ENCODE peak calls at places on chromosomes 16 and 17, in four cellular contexts. J is SK-N-SH, M is H1, Q is GM12878. O is an unnamed sample. For H3K4me1, the result is how much of the 10 kb centered on the place peaks cover.

GRCh38 chr16:80583466-80583865 is 42.7 kb downstream of the DYNLRB2 start:
- DNase-seq in J (no peak), M (no peak), Q (no peak), O (no peak)

GRCh38 chr17:67221062-67221998 is 23.7 kb downstream of the HELZ start:
- DNase-seq in J (peak), M (no peak), Q (no peak), O (peak)

GRCh38 chr17:53335443-53335842 is 487.3 kb upstream of the KIF2B start:
- DNase-seq in J (no peak), M (no peak), Q (no peak), O (no peak)

GRCh38 chr16:7421578-7421977 is 88.9 kb downstream of the RBFOX1 start:
- DNase-seq in J (no peak), M (no peak), Q (no peak), O (no peak)

GRCh38 chr16:78503501-78504110 is 404.2 kb downstream of the WWOX start:
- DNase-seq in J (peak), M (no peak), Q (no peak), O (peak)

GRCh38 chr16:3825103-3825502 is 55.4 kb downstream of the CREBBP start:
- DNase-seq in J (no peak), M (no peak), Q (no peak), O (no peak)

GRCh38 chr17:18008496-18009268 is 30.3 kb downstream of the ATPAF2 start:
- DNase-seq in J (peak), M (no peak), Q (no peak), O (no peak)

GRCh38 chr17:74116087-74116717 is 87.3 kb upstream of the RPL38 start:
- DNase-seq in J (no peak), M (no peak), Q (no peak), O (no peak)

GRCh38 chr17:4566785-4567184 is 6.4 kb upstream of the GGT6 start:
- DNase-seq in J (peak), M (no peak), Q (no peak), O (peak)

GRCh38 chr17:39647242-39647641 is 10.3 kb downstream of the STARD3 start:
- DNase-seq in J (no peak), M (no peak), Q (no peak), O (peak)

GRCh38 chr17:2028234-2028614 is 1.7 kb upstream of the DPH1 start:
- DNase-seq in J (no peak), M (no peak), Q (no peak), O (no peak)

GRCh38 chr17:44779211-44780025 is 20.6 kb downstream of the ADAM11 start:
- DNase-seq in J (peak), M (peak), Q (peak), O (peak)

GRCh38 chr17:75271233-75271954 is 363 bp upstream of the MIF4GD start:
- DNase-seq in J (peak), M (no peak), Q (no peak), O (peak)

GRCh38 chr17:1608676-1609075 is 20.0 kb downstream of the SLC43A2 start:
- DNase-seq in J (no peak), M (no peak), Q (no peak), O (no peak)

GRCh38 chr16:46901709-46902108 is 17.5 kb downstream of the GPT2 start:
- DNase-seq in J (no peak), M (no peak), Q (no peak), O (no peak)

GRCh38 chr16:6725634-6726331 is 606.9 kb upstream of the RBFOX1 start:
- DNase-seq in J (peak), M (no peak), Q (no peak), O (peak)

GRCh38 chr17:50272711-50273653 is 1.3 kb upstream of the TMEM92 start:
- DNase-seq in J (peak), M (no peak), Q (no peak), O (peak)

GRCh38 chr16:67161595-67162058 is 1.9 kb downstream of the FBXL8 start:
- DNase-seq in J (no peak), M (no peak), Q (no peak), O (no peak)

GRCh38 chr17:4503283-4504005 is 4.8 kb downstream of the SPNS2 start:
- DNase-seq in J (no peak), M (no peak), Q (no peak), O (no peak)

GRCh38 chr16:67967183-67967955 is 1.1 kb downstream of the SLC12A4 start:
- DNase-seq in J (no peak), M (no peak), Q (no peak), O (no peak)

GRCh38 chr17:57944796-57945362 is 10.3 kb downstream of the CUEDC1 start:
- DNase-seq in J (no peak), M (no peak), Q (no peak), O (no peak)
- H3K4me1 ChIP-seq in J (half or more), M (under half), Q (half or more), O (under half)

DNA sequence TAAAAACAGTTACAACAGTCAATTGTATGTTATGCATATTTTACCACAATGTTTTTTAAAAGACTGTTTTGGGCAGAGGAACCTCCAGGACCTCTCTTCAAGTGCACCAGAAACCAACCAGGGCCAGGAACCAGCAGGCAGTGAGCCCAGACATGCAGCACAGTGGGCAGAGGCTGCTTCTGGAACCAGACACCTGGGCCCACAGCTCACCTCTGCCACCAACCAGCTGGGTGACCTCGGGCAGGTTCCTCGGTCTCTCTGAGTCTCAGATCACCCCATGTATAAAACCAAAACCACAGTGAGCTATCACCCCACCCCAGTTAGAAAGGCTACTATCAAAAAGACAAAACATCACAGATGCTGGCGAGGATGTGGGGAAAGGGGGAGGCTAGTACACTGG is 161.0 kb downstream of the C16orf95 start:
- DNase-seq in J (no peak), M (no peak), Q (no peak), O (no peak)
- TF ChIP-seq CHD2 in J (no peak), M (no peak), Q (no peak), O (no peak)

DNA sequence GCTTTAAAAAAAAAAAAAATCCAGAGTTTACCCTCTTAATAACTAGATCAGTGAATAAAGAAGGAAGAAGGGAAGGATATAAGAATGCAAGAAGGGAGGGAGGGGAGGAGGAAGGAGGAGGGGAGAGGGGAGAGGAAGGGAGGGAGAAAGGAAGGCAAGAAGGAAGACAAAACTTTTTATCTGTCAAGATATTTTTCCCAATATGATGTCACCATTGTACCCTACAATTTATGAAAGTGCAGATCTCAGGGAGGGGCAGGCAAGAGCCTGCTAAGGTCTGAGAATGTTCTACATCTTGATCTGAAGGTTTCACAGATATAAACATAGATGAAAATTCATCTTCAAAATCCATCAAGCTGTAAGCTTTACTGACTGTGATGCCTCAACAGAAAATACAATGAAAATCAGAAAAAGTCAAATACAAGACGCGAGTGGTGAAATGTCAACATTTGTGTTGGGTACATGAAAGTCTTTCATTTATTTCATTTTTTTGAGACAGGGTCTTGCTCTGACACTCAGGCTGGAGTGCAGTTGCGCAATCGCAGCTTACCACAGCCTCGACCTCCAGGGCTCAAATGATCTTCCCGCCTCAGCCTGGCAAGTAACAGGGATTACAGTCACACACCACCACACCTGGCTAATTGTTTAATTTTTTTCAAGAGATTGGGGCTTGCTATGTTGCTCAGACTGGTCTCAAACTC is 57.1 kb upstream of the EMP2 start:
- DNase-seq in J (no peak), M (no peak), Q (no peak), O (no peak)
- TF ChIP-seq NRF1 in J (no peak), M (no peak), Q (no peak), O (no peak)

GRCh38 chr17:82215095-82215971 is 2.7 kb upstream of the CCDC57 start:
- DNase-seq in J (peak), M (no peak), Q (no peak), O (peak)

GRCh38 chr17:82217120-82217529 is 4.5 kb upstream of the CCDC57 start:
- DNase-seq in J (no peak), M (no peak), Q (no peak), O (no peak)

GRCh38 chr17:82217530-82218204 is 5.0 kb upstream of the CCDC57 start:
- DNase-seq in J (peak), M (no peak), Q (no peak), O (peak)

GRCh38 chr17:82216301-82217119 is 3.9 kb upstream of the CCDC57 start:
- DNase-seq in J (peak), M (no peak), Q (peak), O (no peak)

GRCh38 chr17:82215972-82216300 is 3.3 kb upstream of the CCDC57 start:
- DNase-seq in J (peak), M (no peak), Q (no peak), O (no peak)
- H3K4me1 ChIP-seq in J (under half), M (under half), Q (under half), O (half or more)

DNA sequence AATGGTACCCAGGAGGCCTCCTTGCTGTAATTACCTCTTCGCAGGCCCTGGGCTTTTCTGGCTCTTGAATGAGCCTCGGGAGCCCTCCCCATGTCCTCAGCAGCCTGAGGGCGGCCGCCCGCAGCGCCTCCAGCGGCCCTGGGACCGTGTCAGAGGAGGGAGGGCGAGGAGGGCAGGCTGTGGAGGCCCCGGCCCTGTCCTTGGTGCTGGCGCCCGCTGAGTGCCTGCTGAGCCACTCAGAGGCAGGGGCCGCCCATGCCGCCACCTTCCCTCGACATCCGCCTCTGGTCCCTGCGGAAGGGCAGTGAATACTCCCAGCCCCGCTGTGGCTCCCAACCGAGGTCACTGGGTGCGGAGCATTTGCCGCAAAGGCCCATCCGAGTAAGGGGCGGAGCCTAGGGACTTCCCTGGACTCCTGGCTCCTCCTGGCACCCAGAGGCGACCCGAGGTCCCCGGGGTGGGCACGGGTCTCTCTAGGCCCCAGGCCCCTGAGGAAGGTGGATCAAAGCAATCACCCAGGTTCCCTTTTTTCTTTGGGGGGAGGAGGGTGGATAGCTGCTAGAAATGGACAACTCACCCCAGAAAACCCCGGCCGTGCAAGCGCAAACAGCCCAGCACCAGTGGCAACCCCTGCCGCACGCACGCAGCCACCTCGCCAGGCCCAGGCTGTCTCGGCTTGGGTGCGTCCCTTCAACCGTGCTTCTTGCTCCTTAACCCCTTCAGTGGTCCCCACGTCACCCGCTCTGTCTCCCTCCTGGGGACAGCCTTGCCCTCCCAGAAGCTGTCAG is 2.7 kb downstream of the RBFOX3 start:
- DNase-seq in J (peak), M (peak), Q (no peak), O (peak)
- TF ChIP-seq CHD2 in J (no peak), M (no peak), Q (no peak), O (no peak)

GRCh38 chr16:24141917-24142316 is 114.2 kb upstream of the CACNG3 start:
- DNase-seq in J (no peak), M (no peak), Q (no peak), O (no peak)
- TF ChIP-seq NRF1 in J (no peak), M (no peak), Q (no peak), O (no peak)

GRCh38 chr17:64343833-64344637 is 46.6 kb downstream of the PECAM1 start:
- DNase-seq in J (no peak), M (no peak), Q (no peak), O (no peak)
- H3K4me1 ChIP-seq in J (under half), M (under half), Q (under half), O (under half)

O was measured in K562.